ENCODE peak calls at places on chromosome 10, in six cellular contexts. A, S, D, W, B and L are unnamed samples. For H3K4me1, the result is how much of the 10 kb centered on the place peaks cover.

GRCh38 chr10:69842020-69842419 is 40.3 kb downstream of the COL13A1 start:
- DNase-seq in A (no peak), D (no peak), W (no peak), S (no peak), B (no peak), L (no peak)

GRCh38 chr10:119501690-119502089 is 40.8 kb downstream of the RGS10 start:
- DNase-seq in A (no peak), W (no peak), B (peak), S (no peak), D (no peak), L (no peak)

GRCh38 chr10:61634711-61635110 is 28.0 kb upstream of the CABCOCO1 start:
- DNase-seq in W (no peak), D (no peak), B (no peak), S (no peak), A (no peak), L (no peak)

GRCh38 chr10:97117372-97117771 is 68.4 kb downstream of the SLIT1 start:
- DNase-seq in D (no peak), S (no peak), B (peak), W (no peak), A (no peak), L (no peak)

GRCh38 chr10:88546462-88546861 is 36.7 kb downstream of the RNLS start:
- DNase-seq in A (no peak), S (no peak), D (no peak), B (no peak), W (no peak), L (no peak)

GRCh38 chr10:106175760-106176377 is 988.6 kb downstream of the SORCS1 start:
- DNase-seq in D (no peak), B (peak), W (no peak), A (peak), S (no peak), L (no peak)

GRCh38 chr10:112269266-112269665 is 13.9 kb upstream of the TECTB start:
- DNase-seq in W (no peak), A (no peak), D (no peak), S (no peak), B (no peak), L (no peak)

GRCh38 chr10:123301077-123301875 is 147.1 kb downstream of the BUB3 start:
- DNase-seq in B (no peak), S (no peak), W (no peak), D (no peak), A (peak), L (no peak)

GRCh38 chr10:89861584-89862287 is 160.3 kb downstream of the KIF20B start:
- DNase-seq in S (no peak), A (peak), W (no peak), D (no peak), B (no peak), L (no peak)

GRCh38 chr10:11535376-11535959 is 76.0 kb downstream of the USP6NL start:
- DNase-seq in B (peak), D (no peak), S (no peak), W (no peak), A (no peak), L (no peak)

GRCh38 chr10:14812271-14812670 is 25.6 kb downstream of the CDNF start:
- DNase-seq in S (no peak), A (no peak), D (no peak), W (no peak), B (no peak), L (no peak)

GRCh38 chr10:125479059-125479458 is 203.9 kb downstream of the TEX36 start:
- DNase-seq in S (no peak), A (no peak), B (no peak), D (no peak), W (no peak), L (no peak)

GRCh38 chr10:14407567-14407966 is 76.8 kb upstream of the FRMD4A start:
- DNase-seq in B (no peak), S (no peak), A (no peak), W (no peak), D (no peak), L (no peak)

GRCh38 chr10:45646384-45647050 is 26.1 kb downstream of the ZFAND4 start:
- DNase-seq in D (no peak), A (no peak), B (no peak), S (no peak), W (no peak), L (no peak)

GRCh38 chr10:124417846-124418725 is 637 bp downstream of the OAT start:
- DNase-seq in A (peak), W (peak), D (peak), B (peak), S (no peak), L (no peak)

GRCh38 chr10:124736491-124737136 is 7.6 kb downstream of the FAM53B start:
- DNase-seq in A (peak), S (peak), W (peak), D (peak), B (no peak), L (no peak)

GRCh38 chr10:11673346-11674330 is 62.2 kb upstream of the USP6NL start:
- DNase-seq in A (no peak), D (no peak), W (no peak), B (peak), S (no peak), L (no peak)

GRCh38 chr10:64430690-64431323 is 909.6 kb downstream of the REEP3 start:
- DNase-seq in A (peak), S (no peak), D (no peak), B (peak), W (no peak), L (no peak)

GRCh38 chr10:483266-483665 is 206.2 kb downstream of the DIP2C start:
- DNase-seq in S (no peak), B (no peak), D (no peak), W (no peak), A (no peak), L (no peak)

GRCh38 chr10:14571866-14572507 is 202.7 kb downstream of the FAM107B start:
- DNase-seq in D (no peak), W (no peak), A (peak), S (no peak), B (no peak), L (peak)

GRCh38 chr10:112782176-112782907 is 167.7 kb upstream of the TCF7L2 start:
- DNase-seq in D (peak), W (peak), A (no peak), S (peak), B (no peak), L (no peak)

GRCh38 chr10:50582766-50583762 is 40.7 kb downstream of the SGMS1 start:
- DNase-seq in A (no peak), B (no peak), S (no peak), W (no peak), D (no peak), L (no peak)

GRCh38 chr10:116968331-116968730 is 36.7 kb downstream of the SHTN1 start:
- DNase-seq in W (no peak), D (no peak), S (no peak), A (no peak), B (no peak), L (no peak)

GRCh38 chr10:123665371-123666286 is 526 bp upstream of the GPR26 start:
- DNase-seq in S (no peak), A (no peak), B (no peak), W (no peak), D (no peak), L (no peak)

GRCh38 chr10:6171891-6172354 is 30.8 kb upstream of the PFKFB3 start:
- DNase-seq in B (no peak), D (peak), W (peak), A (no peak), S (no peak), L (peak)

GRCh38 chr10:109977382-109977806 is 30.4 kb upstream of the ADD3 start:
- DNase-seq in W (no peak), D (no peak), A (peak), S (no peak), B (no peak), L (peak)

GRCh38 chr10:113960617-113961260 is 82.9 kb upstream of the ADRB1 start:
- DNase-seq in S (no peak), D (no peak), B (peak), A (peak), W (no peak), L (no peak)

GRCh38 chr10:103578782-103579382 is 85.4 kb downstream of the NEURL1 start:
- DNase-seq in S (no peak), D (no peak), B (no peak), A (peak), W (no peak), L (no peak)

GRCh38 chr10:79132681-79133381 is 64.1 kb downstream of the ZMIZ1 start:
- DNase-seq in S (no peak), A (no peak), W (no peak), D (no peak), B (peak), L (no peak)
- H3K4me1 ChIP-seq in S (half or more), A (half or more), W (under half), D (half or more), B (half or more), L (under half)

GRCh38 chr10:71244638-71245419 is 32.5 kb downstream of the UNC5B start:
- DNase-seq in D (peak), A (peak), B (no peak), S (no peak), W (no peak), L (no peak)
- H3K4me1 ChIP-seq in D (under half), A (half or more), B (under half), S (half or more), W (half or more), L (half or more)

DNA sequence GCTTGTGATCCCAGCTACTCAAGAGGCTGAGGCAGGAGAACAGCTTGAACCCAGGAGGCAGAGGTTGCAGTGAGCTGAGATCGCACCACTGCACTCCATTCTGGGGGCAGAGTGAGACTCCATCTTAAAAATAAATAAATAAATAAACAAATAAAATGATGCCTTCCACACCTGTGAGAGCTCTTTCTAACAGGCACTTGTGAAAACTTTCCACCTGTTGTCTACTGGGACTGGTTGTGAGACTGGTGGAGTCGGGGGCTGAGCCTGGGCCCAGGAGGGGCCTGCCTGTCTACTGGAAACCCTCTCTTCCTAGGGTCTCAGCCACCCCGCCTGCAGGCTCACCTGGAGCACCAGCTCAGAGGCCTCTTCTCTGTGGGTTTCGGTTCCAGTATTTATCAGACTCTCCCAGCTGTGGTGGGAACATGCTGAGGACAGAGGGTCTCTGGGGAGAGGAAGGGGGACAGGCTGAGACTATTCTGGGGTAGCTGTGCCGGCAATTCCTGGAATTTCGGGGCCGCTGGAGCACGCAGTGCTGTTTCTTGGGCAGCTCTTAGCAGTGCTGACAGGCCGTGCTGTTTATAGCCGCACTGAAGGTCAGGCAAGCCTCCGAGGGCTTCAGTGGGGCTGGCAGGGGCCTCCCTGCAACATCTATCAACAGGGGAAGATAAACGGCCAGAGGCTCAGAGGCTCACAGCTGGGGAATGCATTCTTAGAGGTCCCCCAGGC is 3.8 kb downstream of the LDB3 start:
- DNase-seq in A (peak), D (no peak), W (no peak), B (peak), S (no peak), L (no peak)
- H3K4me1 ChIP-seq in A (under half), D (half or more), W (under half), B (under half), S (half or more), L (under half)

GRCh38 chr10:132400041-132400546 is 3.1 kb downstream of the PWWP2B start:
- DNase-seq in S (no peak), B (peak), W (no peak), D (peak), A (no peak), L (no peak)
- H3K4me1 ChIP-seq in S (half or more), B (under half), W (half or more), D (half or more), A (under half), L (under half)

DNA sequence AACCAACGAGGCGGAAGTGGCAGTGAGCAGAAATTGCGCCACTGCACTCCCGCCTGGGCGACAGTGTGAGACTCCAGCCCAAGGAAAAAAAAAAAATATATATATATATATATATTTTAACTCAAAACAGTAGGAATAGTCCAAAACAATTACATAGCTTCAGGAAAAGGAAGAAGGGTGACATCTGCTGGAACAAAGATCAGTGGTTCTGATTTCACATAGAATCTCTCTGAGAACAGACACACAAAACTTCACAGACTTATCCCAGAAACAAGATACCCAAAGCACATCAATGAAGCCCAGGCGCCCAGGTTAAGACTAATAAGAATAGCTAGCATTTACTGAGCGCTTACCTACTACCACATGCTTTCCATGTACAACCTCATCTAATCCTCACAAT is 45.0 kb downstream of the DNMBP start:
- DNase-seq in A (no peak), S (no peak), D (no peak), W (no peak), B (no peak), L (no peak)
- H3K4me1 ChIP-seq in A (under half), S (under half), D (under half), W (under half), B (under half), L (under half)

DNA sequence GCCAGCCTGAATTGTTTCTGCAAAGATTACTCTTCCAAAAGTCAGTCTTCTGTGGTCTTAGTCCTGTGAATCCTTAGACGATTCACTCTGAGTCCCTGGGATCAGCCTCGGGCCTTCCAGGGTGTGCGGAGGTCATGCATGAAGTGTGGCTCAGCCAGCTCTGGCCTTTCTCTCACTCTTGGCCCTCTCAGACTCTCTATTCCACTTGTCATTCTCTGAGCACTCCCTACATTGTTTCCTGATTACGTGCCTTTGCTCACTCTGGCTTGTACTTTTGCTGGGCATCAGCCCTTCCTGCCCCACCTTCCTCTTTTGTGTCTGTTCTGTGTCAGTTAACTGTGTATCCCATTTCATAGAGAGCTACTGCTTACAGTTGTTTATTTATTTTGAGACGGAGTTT is 36.0 kb downstream of the CCNY start:
- DNase-seq in W (no peak), S (no peak), B (no peak), A (no peak), D (peak), L (no peak)
- H3K4me1 ChIP-seq in W (under half), S (half or more), B (under half), A (under half), D (half or more), L (under half)

GRCh38 chr10:72096115-72097000 is 8.0 kb upstream of the SPOCK2 start:
- DNase-seq in D (no peak), S (peak), W (no peak), B (no peak), A (peak), L (no peak)

GRCh38 chr10:72093450-72093849 is 5.1 kb upstream of the SPOCK2 start:
- DNase-seq in B (no peak), S (no peak), W (no peak), D (no peak), A (no peak), L (no peak)

GRCh38 chr10:72094574-72094973 is 6.2 kb upstream of the SPOCK2 start:
- DNase-seq in S (no peak), A (no peak), B (no peak), W (no peak), D (no peak), L (no peak)

GRCh38 chr10:72092987-72093386 is 4.6 kb upstream of the SPOCK2 start:
- DNase-seq in W (no peak), B (no peak), D (no peak), S (no peak), A (no peak), L (no peak)

GRCh38 chr10:72095195-72095594 is 6.8 kb upstream of the SPOCK2 start:
- DNase-seq in D (no peak), W (no peak), S (no peak), A (no peak), B (no peak), L (no peak)
- H3K4me1 ChIP-seq in D (under half), W (under half), S (under half), A (under half), B (under half), L (under half)

DNA sequence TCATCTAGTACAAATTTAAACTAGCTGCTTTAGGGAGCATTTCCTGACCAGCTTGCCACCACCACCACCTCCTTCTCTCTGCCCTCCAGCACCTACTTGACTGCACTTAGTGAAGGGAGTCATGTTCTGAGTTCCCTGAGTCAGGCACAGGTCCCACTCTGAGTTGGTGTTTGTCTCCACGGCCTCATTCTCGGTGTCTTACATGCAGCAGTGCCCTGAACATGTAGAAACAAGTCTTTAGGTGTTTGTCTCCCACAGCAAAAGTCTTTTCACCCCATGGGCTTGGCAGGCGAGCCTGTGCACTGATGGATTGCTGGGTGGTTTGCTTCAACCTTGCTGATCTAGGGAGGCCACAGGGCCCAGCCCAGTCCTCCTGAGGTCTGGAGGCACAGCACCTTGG is 16.9 kb downstream of the TSPAN14 start:
- DNase-seq in S (no peak), B (no peak), W (no peak), D (no peak), A (no peak), L (no peak)
- H3K4me1 ChIP-seq in S (half or more), B (half or more), W (half or more), D (under half), A (half or more), L (under half)